ENCODE peak calls at places on chromosomes 1 and 21, in nine cellular contexts. N, T, S, M, Z, V, B, A and J are unnamed samples. For H3K4me1 and H3K27me3, the result is how much of the 10 kb centered on the place peaks cover.

GRCh38 chr1:9280015-9280860 is 12.5 kb upstream of the SPSB1 start:
- DNase-seq in N (peak), T (peak), S (peak), M (peak), Z (no peak), V (no peak), B (peak), A (no peak), J (no peak)

GRCh38 chr1:88800382-88801051 is 90.8 kb downstream of the GTF2B start:
- DNase-seq in N (no peak), T (no peak), S (peak), M (no peak), Z (no peak), V (no peak), B (no peak), A (no peak), J (peak)

GRCh38 chr1:12167493-12168429 is 970 bp downstream of the TNFRSF1B start:
- DNase-seq in N (no peak), T (no peak), S (no peak), M (no peak), Z (no peak), V (no peak), B (no peak), A (no peak), J (no peak)

GRCh38 chr1:170670751-170671628 is 7.1 kb downstream of the PRRX1 start:
- DNase-seq in N (no peak), T (no peak), S (peak), M (no peak), Z (peak), V (no peak), B (no peak), A (peak), J (no peak)

GRCh38 chr1:187839873-187840272 is 1011.1 kb downstream of the PLA2G4A start:
- DNase-seq in N (no peak), T (no peak), S (no peak), M (no peak), Z (no peak), V (no peak), B (no peak), A (no peak), J (no peak)

GRCh38 chr1:151131832-151132675 is 14.4 kb downstream of the SEMA6C start:
- DNase-seq in N (peak), T (no peak), S (no peak), M (peak), Z (peak), V (no peak), B (no peak), A (no peak), J (no peak)

GRCh38 chr1:187655163-187655562 is 826.4 kb downstream of the PLA2G4A start:
- DNase-seq in N (no peak), T (no peak), S (no peak), M (no peak), Z (no peak), V (no peak), B (no peak), A (no peak), J (no peak)

GRCh38 chr21:39037807-39038405 is 145.3 kb downstream of the PSMG1 start:
- DNase-seq in N (no peak), T (no peak), S (no peak), M (peak), Z (no peak), V (no peak), B (no peak), A (no peak), J (no peak)

GRCh38 chr1:17348593-17349234 is 23.3 kb upstream of the PADI6 start:
- DNase-seq in N (peak), T (no peak), S (no peak), M (peak), Z (no peak), V (no peak), B (no peak), A (no peak), J (no peak)

GRCh38 chr1:68454534-68454933 is 4.8 kb upstream of the RPE65 start:
- DNase-seq in N (no peak), T (no peak), S (no peak), M (no peak), Z (no peak), V (no peak), B (no peak), A (no peak), J (no peak)

GRCh38 chr1:90850925-90851710 is 134.0 kb upstream of the BARHL2 start:
- DNase-seq in N (peak), T (no peak), S (peak), M (peak), Z (peak), V (no peak), B (peak), A (no peak), J (peak)

GRCh38 chr1:77415585-77415984 is 133.8 kb downstream of the AK5 start:
- DNase-seq in N (no peak), T (no peak), S (no peak), M (no peak), Z (no peak), V (no peak), B (no peak), A (no peak), J (no peak)

GRCh38 chr1:49104575-49104974 is 327.9 kb upstream of the BEND5 start:
- DNase-seq in N (no peak), T (no peak), S (no peak), M (no peak), Z (no peak), V (no peak), B (no peak), A (no peak), J (no peak)

GRCh38 chr21:32096411-32096810 is 182.4 kb downstream of the MIS18A start:
- DNase-seq in N (no peak), T (no peak), S (peak), M (no peak), Z (no peak), V (no peak), B (no peak), A (no peak), J (no peak)

GRCh38 chr1:220786337-220787068 is at the start of gene MTARC1:
- DNase-seq in N (peak), T (no peak), S (peak), M (peak), Z (peak), V (no peak), B (peak), A (no peak), J (no peak)

GRCh38 chr1:205346956-205347574 is 9.7 kb downstream of the KLHDC8A start:
- DNase-seq in N (no peak), T (no peak), S (no peak), M (no peak), Z (no peak), V (no peak), B (no peak), A (no peak), J (no peak)

GRCh38 chr1:227885648-227886502 is 61.9 kb downstream of the WNT9A start:
- DNase-seq in N (peak), T (no peak), S (peak), M (peak), Z (peak), V (no peak), B (peak), A (peak), J (no peak)

GRCh38 chr1:225603538-225604354 is 49.2 kb downstream of the ENAH start:
- DNase-seq in N (no peak), T (no peak), S (no peak), M (no peak), Z (no peak), V (no peak), B (no peak), A (no peak), J (no peak)

GRCh38 chr1:116167625-116168276 is 56.6 kb downstream of the MAB21L3 start:
- DNase-seq in N (peak), T (no peak), S (no peak), M (no peak), Z (peak), V (no peak), B (no peak), A (peak), J (no peak)

GRCh38 chr1:76269175-76269574 is 194.6 kb downstream of the ST6GALNAC3 start:
- DNase-seq in N (no peak), T (no peak), S (no peak), M (no peak), Z (no peak), V (no peak), B (no peak), A (no peak), J (no peak)

GRCh38 chr1:61092643-61093042 is 10.3 kb downstream of the NFIA start:
- DNase-seq in N (no peak), T (no peak), S (no peak), M (no peak), Z (no peak), V (no peak), B (no peak), A (no peak), J (no peak)

GRCh38 chr1:48227165-48228013 is 4.9 kb downstream of the SLC5A9 start:
- DNase-seq in N (no peak), T (no peak), S (no peak), M (no peak), Z (no peak), V (no peak), B (no peak), A (no peak), J (peak)

GRCh38 chr1:235783148-235783776 is 83.4 kb downstream of the LYST start:
- DNase-seq in N (no peak), T (no peak), S (no peak), M (no peak), Z (no peak), V (no peak), B (no peak), A (no peak), J (peak)

GRCh38 chr1:119715542-119715941 is 3.8 kb downstream of the PHGDH start:
- DNase-seq in N (no peak), T (no peak), S (no peak), M (no peak), Z (no peak), V (no peak), B (no peak), A (no peak), J (no peak)

GRCh38 chr1:55718758-55719671 is 503.9 kb upstream of the USP24 start:
- DNase-seq in N (peak), T (peak), S (peak), M (peak), Z (peak), V (no peak), B (peak), A (peak), J (no peak)

GRCh38 chr1:27403065-27403726 is 10.8 kb downstream of the GPR3 start:
- DNase-seq in N (peak), T (peak), S (no peak), M (peak), Z (peak), V (no peak), B (peak), A (peak), J (no peak)

GRCh38 chr1:206682111-206682510 is 2.6 kb upstream of the MAPKAPK2 start:
- DNase-seq in N (no peak), T (no peak), S (no peak), M (no peak), Z (no peak), V (no peak), B (no peak), A (no peak), J (no peak)

GRCh38 chr21:35011681-35012080 is 37.4 kb downstream of the RUNX1 start:
- DNase-seq in N (no peak), T (no peak), S (no peak), M (no peak), Z (no peak), V (no peak), B (no peak), A (no peak), J (no peak)

GRCh38 chr21:35697321-35697808 is 363.0 kb downstream of the SETD4 start:
- DNase-seq in N (peak), T (no peak), S (peak), M (peak), Z (peak), V (no peak), B (peak), A (no peak), J (no peak)

GRCh38 chr1:207822602-207823451 is 71.0 kb downstream of the CD46 start:
- DNase-seq in N (peak), T (peak), S (peak), M (peak), Z (peak), V (peak), B (peak), A (peak), J (peak)

GRCh38 chr1:95903060-95903459 is 669.0 kb downstream of the RWDD3 start:
- DNase-seq in N (no peak), T (no peak), S (no peak), M (no peak), Z (no peak), V (no peak), B (no peak), A (no peak), J (no peak)

GRCh38 chr1:98327151-98327918 is 334.2 kb upstream of the SNX7 start:
- DNase-seq in N (no peak), T (no peak), S (no peak), M (no peak), Z (no peak), V (no peak), B (no peak), A (no peak), J (no peak)

GRCh38 chr1:223001653-223002634 is 141.1 kb downstream of the TLR5 start:
- DNase-seq in N (no peak), T (no peak), S (no peak), M (no peak), Z (no peak), V (no peak), B (no peak), A (no peak), J (no peak)

GRCh38 chr1:85134583-85135455 is 66.0 kb downstream of the SYDE2 start:
- DNase-seq in N (no peak), T (no peak), S (no peak), M (no peak), Z (no peak), V (no peak), B (no peak), A (no peak), J (no peak)

GRCh38 chr1:85135456-85135798 is 65.4 kb downstream of the SYDE2 start:
- DNase-seq in N (no peak), T (no peak), S (no peak), M (no peak), Z (no peak), V (no peak), B (no peak), A (no peak), J (no peak)

GRCh38 chr1:85142753-85143152 is 58.1 kb downstream of the SYDE2 start:
- DNase-seq in N (no peak), T (no peak), S (no peak), M (no peak), Z (no peak), V (no peak), B (no peak), A (no peak), J (no peak)

GRCh38 chr1:85133565-85134159 is 67.2 kb downstream of the SYDE2 start:
- DNase-seq in N (no peak), T (no peak), S (no peak), M (no peak), Z (no peak), V (no peak), B (no peak), A (no peak), J (no peak)

GRCh38 chr1:85137660-85138059 is 63.2 kb downstream of the SYDE2 start:
- DNase-seq in N (no peak), T (no peak), S (no peak), M (peak), Z (no peak), V (no peak), B (no peak), A (no peak), J (no peak)
- H3K27ac ChIP-seq in N (no peak), T (no peak), S (no peak), M (no peak), Z (no peak), V (no peak), B (peak), A (no peak), J (no peak)

GRCh38 chr1:210236386-210236839 is 3.8 kb downstream of the SERTAD4 start:
- DNase-seq in N (no peak), T (no peak), S (no peak), M (no peak), Z (no peak), V (no peak), B (no peak), A (no peak), J (no peak)

GRCh38 chr1:210235363-210236053 is 2.9 kb downstream of the SERTAD4 start:
- DNase-seq in N (no peak), T (no peak), S (no peak), M (no peak), Z (no peak), V (no peak), B (no peak), A (no peak), J (no peak)

GRCh38 chr1:210237981-210238380 is 5.4 kb downstream of the SERTAD4 start:
- DNase-seq in N (no peak), T (no peak), S (no peak), M (no peak), Z (no peak), V (no peak), B (no peak), A (no peak), J (no peak)

GRCh38 chr1:210236840-210237409 is 4.3 kb downstream of the SERTAD4 start:
- DNase-seq in N (peak), T (no peak), S (peak), M (peak), Z (peak), V (no peak), B (peak), A (no peak), J (no peak)

DNA sequence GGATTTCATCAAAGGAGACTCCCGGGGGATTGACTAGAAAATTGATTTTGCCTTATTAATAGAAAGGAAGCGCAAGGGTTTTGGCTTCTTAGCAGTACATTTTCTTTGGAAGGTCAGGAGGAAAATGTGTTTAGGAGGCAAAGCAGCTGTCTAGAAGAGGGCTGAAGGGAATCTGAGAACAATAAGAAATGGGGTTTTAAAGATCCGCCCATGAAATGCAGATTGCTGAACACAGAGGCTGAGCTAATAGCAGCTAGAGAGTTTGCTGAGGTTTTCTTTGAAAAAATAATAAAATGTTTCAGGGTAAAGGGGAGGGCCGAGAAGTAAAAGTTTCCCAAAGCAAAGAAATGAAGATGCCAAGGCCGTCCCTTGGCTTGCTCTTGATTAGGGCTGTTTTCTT is 4.9 kb downstream of the SERTAD4 start:
- DNase-seq in N (no peak), T (no peak), S (no peak), M (no peak), Z (no peak), V (no peak), B (no peak), A (peak), J (no peak)
- H3K4me1 ChIP-seq in N (under half), T (half or more), S (under half), M (half or more), Z (under half), V (half or more), B (under half), A (half or more), J (under half)

GRCh38 chr1:168387781-168388760 is 107.4 kb downstream of the TBX19 start:
- DNase-seq in N (no peak), T (no peak), S (no peak), M (no peak), Z (no peak), V (no peak), B (no peak), A (peak), J (peak)

GRCh38 chr1:168391759-168392681 is 111.3 kb downstream of the TBX19 start:
- DNase-seq in N (no peak), T (no peak), S (no peak), M (peak), Z (no peak), V (no peak), B (no peak), A (peak), J (no peak)

GRCh38 chr1:168386949-168387586 is 106.4 kb downstream of the TBX19 start:
- DNase-seq in N (peak), T (no peak), S (peak), M (peak), Z (peak), V (no peak), B (no peak), A (no peak), J (peak)

GRCh38 chr1:168392958-168393357 is 112.3 kb downstream of the TBX19 start:
- DNase-seq in N (no peak), T (no peak), S (no peak), M (no peak), Z (no peak), V (no peak), B (no peak), A (no peak), J (no peak)

DNA sequence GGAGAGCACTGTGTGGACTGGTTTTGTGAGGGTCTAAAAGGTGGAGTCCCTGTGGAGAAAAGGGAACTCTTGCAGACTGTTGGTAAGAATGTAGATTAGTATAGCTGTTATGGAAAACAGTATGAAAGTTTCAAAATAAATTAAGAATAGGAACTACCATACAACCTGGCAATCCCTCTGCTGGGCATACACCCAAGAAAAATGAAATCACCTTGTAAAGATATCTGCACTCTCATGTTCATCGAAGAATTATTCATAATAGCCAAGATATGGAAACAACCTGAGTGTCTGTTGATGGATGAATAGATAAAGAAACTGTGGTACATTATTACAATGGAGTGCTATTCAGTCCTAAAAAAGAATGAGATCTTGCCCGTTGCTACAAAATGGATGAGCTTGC is 109.6 kb downstream of the TBX19 start:
- DNase-seq in N (no peak), T (no peak), S (no peak), M (no peak), Z (no peak), V (no peak), B (no peak), A (no peak), J (no peak)
- H3K27me3 ChIP-seq in N (under half), T (under half), S (under half), M (under half), Z (under half), V (under half), B (under half), A (under half), J (under half)

GRCh38 chr1:183864611-183865010 is 59.7 kb downstream of the RGL1 start:
- DNase-seq in N (no peak), T (no peak), S (no peak), M (no peak), Z (no peak), V (no peak), B (no peak), A (no peak), J (no peak)
- H3K27ac ChIP-seq in N (no peak), T (no peak), S (no peak), M (no peak), Z (no peak), V (no peak), B (no peak), A (no peak), J (no peak)

GRCh38 chr1:32863516-32864245 is 7.0 kb downstream of the FNDC5 start:
- DNase-seq in N (no peak), T (no peak), S (no peak), M (no peak), Z (no peak), V (no peak), B (no peak), A (no peak), J (no peak)

GRCh38 chr1:32864375-32865019 is 6.2 kb downstream of the FNDC5 start:
- DNase-seq in N (no peak), T (no peak), S (no peak), M (no peak), Z (no peak), V (no peak), B (no peak), A (no peak), J (no peak)

GRCh38 chr1:32867671-32868070 is 3.0 kb downstream of the FNDC5 start:
- DNase-seq in N (no peak), T (no peak), S (no peak), M (no peak), Z (no peak), V (no peak), B (no peak), A (peak), J (no peak)

GRCh38 chr1:32867151-32867550 is 3.6 kb downstream of the FNDC5 start:
- DNase-seq in N (no peak), T (no peak), S (no peak), M (no peak), Z (no peak), V (no peak), B (no peak), A (peak), J (no peak)

DNA sequence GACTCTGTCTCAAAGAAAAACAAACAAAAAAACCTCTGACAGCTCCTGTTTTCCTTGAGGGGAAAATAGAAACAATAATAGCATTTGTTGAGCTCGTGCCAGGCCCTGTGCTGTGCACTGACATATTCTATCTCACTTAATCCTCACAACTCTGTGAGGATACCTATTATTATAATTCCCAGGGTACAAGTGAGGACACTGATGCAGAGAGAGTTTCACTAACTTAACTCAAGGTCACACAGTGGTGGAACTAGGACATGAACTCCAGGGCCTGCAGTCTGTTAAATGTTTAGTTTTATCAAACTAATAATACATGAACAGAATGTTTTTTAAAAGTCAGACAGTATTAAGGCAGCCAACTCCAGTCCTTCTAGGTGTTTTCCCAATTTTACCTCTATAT is 5.1 kb downstream of the FNDC5 start:
- DNase-seq in N (no peak), T (no peak), S (no peak), M (no peak), Z (no peak), V (no peak), B (no peak), A (no peak), J (no peak)
- H3K4me1 ChIP-seq in N (under half), T (half or more), S (under half), M (under half), Z (under half), V (under half), B (half or more), A (under half), J (under half)